ENCODE peak calls at places on chromosomes 1 and 21, in four cellular contexts. One of them, this sample, is unnamed.

GRCh38 chr21:44867464-44867863 is 6.0 kb downstream of the PTTG1IP start:
- DNase-seq in K562: no peak
- DNase-seq in WTC11: no peak
- DNase-seq in HepG2: no peak
- DNase-seq in this sample: no peak

GRCh38 chr21:46022551-46023107 is 41.1 kb downstream of the COL6A1 start:
- DNase-seq in K562: peak; percentile 95
- DNase-seq in HepG2: peak; percentile 6
- DNase-seq in WTC11: no peak
- DNase-seq in this sample: no peak

GRCh38 chr1:78267513-78268218 is 221.9 kb downstream of the GIPC2 start:
- DNase-seq in K562: no peak
- DNase-seq in WTC11: no peak
- DNase-seq in HepG2: no peak
- DNase-seq in this sample: no peak

GRCh38 chr1:180188103-180188506 is 33.4 kb downstream of the QSOX1 start:
- DNase-seq in HepG2: peak; percentile 41
- DNase-seq in K562: peak; percentile 74
- DNase-seq in WTC11: peak; percentile 81
- DNase-seq in this sample: peak; percentile 87

GRCh38 chr1:224739303-224739996 is 123.3 kb downstream of the CNIH3 start:
- DNase-seq in K562: no peak
- DNase-seq in HepG2: no peak
- DNase-seq in WTC11: no peak
- DNase-seq in this sample: no peak

GRCh38 chr1:202861420-202862121 is 27.4 kb downstream of the RABIF start:
- DNase-seq in WTC11: peak; percentile 94
- DNase-seq in K562: peak; percentile 99
- DNase-seq in HepG2: peak; percentile 90
- DNase-seq in this sample: peak; percentile 98

GRCh38 chr1:201072149-201072548 is 40.1 kb downstream of the CACNA1S start:
- DNase-seq in WTC11: no peak
- DNase-seq in HepG2: no peak
- DNase-seq in K562: no peak
- DNase-seq in this sample: no peak

GRCh38 chr1:26686795-26687194 is 9.0 kb upstream of the ARID1A start:
- DNase-seq in HepG2: no peak
- DNase-seq in WTC11: no peak
- DNase-seq in K562: peak; percentile 41
- DNase-seq in this sample: no peak

GRCh38 chr1:229786974-229787610 is 161.0 kb downstream of the URB2 start:
- DNase-seq in WTC11: no peak
- DNase-seq in HepG2: no peak
- DNase-seq in K562: no peak
- DNase-seq in this sample: no peak

GRCh38 chr1:210340751-210341328 is 12.1 kb downstream of the HHAT start:
- DNase-seq in K562: no peak
- DNase-seq in WTC11: no peak
- DNase-seq in HepG2: no peak
- DNase-seq in this sample: no peak

GRCh38 chr1:174074757-174075156 is 52.6 kb upstream of the RC3H1 start:
- DNase-seq in WTC11: no peak
- DNase-seq in K562: no peak
- DNase-seq in HepG2: no peak
- DNase-seq in this sample: peak; percentile 30

GRCh38 chr1:177567393-177567792 is 396.6 kb downstream of the BRINP2 start:
- DNase-seq in K562: no peak
- DNase-seq in HepG2: peak; percentile 2
- DNase-seq in WTC11: peak; percentile 22
- DNase-seq in this sample: no peak

GRCh38 chr1:26181586-26182371 is 4.5 kb downstream of the CNKSR1 start:
- DNase-seq in K562: no peak
- DNase-seq in WTC11: no peak
- DNase-seq in HepG2: no peak
- DNase-seq in this sample: no peak

GRCh38 chr1:3067671-3068399 is 1.2 kb upstream of the PRDM16 start:
- DNase-seq in WTC11: peak; percentile 33
- DNase-seq in HepG2: no peak
- DNase-seq in K562: no peak
- DNase-seq in this sample: no peak

GRCh38 chr1:3069491-3070303 is 694 bp downstream of the PRDM16 start:
- DNase-seq in K562: no peak
- DNase-seq in HepG2: peak; percentile 64
- DNase-seq in WTC11: peak; percentile 51
- DNase-seq in this sample: peak; percentile 65

GRCh38 chr1:3070304-3070653 is 1.3 kb downstream of the PRDM16 start:
- DNase-seq in K562: no peak
- DNase-seq in WTC11: no peak
- DNase-seq in HepG2: no peak
- DNase-seq in this sample: no peak

GRCh38 chr1:3067301-3067670 is 1.7 kb upstream of the PRDM16 start:
- DNase-seq in WTC11: peak; percentile 27
- DNase-seq in K562: no peak
- DNase-seq in HepG2: no peak
- DNase-seq in this sample: no peak

GRCh38 chr1:3068400-3069361 is at the start of gene PRDM16:
- DNase-seq in K562: no peak
- DNase-seq in WTC11: peak; percentile 54
- DNase-seq in HepG2: no peak
- DNase-seq in this sample: no peak
- TF ChIP-seq FOXJ3 in K562: no peak
- TF ChIP-seq FOXJ3 in WTC11: no peak
- TF ChIP-seq FOXJ3 in HepG2: no peak
- TF ChIP-seq FOXJ3 in this sample: no peak

DNA sequence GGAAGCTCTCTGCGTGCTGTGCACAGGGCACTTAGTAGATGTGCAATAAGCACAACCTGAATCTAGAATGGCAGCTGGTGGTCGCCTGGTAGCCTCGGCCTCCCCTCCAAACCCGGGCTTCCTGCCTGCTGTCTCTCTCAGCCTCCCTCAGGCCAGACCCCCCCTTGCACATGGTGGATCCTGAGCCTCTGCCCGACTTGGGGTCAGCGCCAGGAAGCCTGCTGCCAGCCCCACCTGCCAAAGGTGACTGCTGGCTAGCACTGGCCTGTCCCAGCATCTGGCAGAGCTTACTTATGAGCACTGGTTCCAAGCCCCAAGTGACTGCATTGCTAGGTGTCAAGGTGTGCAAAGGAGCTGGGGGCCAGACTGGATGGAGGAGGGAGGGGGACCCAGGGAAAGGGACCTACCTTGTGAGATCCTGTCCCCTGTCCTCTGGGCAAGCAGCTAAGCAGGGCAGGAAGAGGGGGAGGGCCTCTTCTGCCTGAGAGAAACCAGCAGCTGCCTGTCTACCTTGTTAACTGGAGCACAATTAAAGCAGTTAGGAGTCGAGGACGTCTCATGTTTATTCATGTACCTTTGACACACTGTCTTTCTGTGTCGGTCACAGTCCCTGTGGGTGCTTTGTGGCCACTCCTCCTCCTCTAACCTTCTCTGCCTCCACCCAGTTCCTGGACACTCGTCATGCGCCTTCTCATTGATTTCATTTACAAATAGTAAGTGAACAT is 100.9 kb downstream of the DDX20 start:
- DNase-seq in HepG2: no peak
- DNase-seq in K562: no peak
- DNase-seq in WTC11: no peak
- DNase-seq in this sample: no peak
- TF ChIP-seq USF2 in HepG2: no peak
- TF ChIP-seq USF2 in K562: no peak
- TF ChIP-seq USF2 in WTC11: no peak
- TF ChIP-seq USF2 in this sample: no peak

DNA sequence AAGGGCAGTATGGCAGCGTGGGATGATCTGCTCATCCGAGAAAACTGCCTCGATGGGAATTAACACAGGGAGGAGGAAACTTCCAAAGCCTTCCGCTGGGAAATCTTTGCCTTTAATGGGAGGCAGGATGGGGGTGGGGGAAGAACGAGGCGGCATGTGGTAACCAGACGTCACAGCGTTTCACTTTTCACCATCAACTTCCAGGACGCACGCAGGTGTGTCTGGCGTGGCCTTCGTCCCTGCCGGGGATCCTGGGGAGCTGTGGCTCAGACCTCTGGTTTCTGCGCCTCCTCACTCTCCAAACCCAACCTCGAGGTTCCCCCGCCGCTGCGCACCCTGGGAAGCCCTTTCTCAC is 282 bp downstream of the RSPH1 start:
- DNase-seq in K562: no peak
- DNase-seq in WTC11: no peak
- DNase-seq in HepG2: no peak
- DNase-seq in this sample: no peak
- TF ChIP-seq FOXJ3 in K562: no peak
- TF ChIP-seq FOXJ3 in WTC11: no peak
- TF ChIP-seq FOXJ3 in HepG2: no peak
- TF ChIP-seq FOXJ3 in this sample: no peak

DNA sequence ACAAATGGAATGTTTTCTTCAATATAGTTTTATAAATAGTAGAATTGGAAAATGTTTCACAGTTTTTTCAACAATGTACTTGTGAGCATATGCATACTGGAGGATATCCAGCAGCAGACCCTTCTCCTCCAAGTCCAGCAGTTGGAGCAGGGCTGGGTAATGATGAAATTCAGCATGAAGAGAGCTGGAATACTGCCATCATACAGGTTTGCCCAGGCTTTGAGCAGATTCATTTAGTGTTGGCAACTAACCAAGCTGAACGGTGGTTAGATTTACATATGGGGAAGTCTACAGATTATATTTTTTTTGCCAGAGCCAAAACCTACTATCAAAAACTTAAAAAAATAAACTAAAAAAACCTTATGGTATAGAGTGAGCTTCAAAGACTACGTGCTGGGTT is 38.4 kb downstream of the WDR3 start:
- DNase-seq in K562: no peak
- DNase-seq in HepG2: no peak
- DNase-seq in WTC11: no peak
- DNase-seq in this sample: peak; percentile 2
- TF ChIP-seq USF2 in K562: no peak
- TF ChIP-seq USF2 in HepG2: no peak
- TF ChIP-seq USF2 in WTC11: no peak
- TF ChIP-seq USF2 in this sample: no peak

DNA sequence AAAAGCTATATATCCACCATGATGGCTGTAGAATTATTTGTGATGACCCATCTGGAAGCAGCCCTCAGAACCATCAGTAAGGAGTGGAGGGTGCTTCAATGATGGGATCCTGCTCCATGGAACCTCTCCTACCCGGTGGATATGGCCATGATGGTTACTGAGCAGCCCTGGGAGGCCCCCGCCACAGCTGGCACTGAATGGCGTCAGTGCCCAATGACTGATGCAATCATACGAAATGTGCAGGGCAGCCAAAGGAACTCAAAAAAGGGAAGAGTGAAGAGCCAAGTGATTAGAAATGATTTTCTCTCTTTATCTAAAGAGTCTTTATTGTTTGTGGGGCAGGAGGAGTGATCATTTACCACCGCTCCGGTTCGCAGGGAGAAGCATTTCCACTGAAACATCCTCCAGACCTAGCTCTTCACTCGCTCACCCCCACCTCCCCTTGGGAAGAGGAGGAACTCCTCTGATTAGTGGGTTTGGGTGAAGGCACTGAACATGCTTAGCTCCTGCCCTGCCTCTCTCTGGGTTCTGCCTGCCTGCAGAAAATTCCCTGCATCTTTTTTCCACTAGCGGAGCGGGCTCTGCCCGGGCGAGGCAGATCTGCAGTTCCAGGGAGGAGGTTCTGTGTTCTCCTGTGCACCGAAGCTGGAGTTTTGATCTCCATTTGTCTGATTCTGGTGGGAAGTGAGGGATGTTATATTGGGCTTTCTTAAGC is 260.3 kb downstream of the GRIK3 start:
- DNase-seq in K562: no peak
- DNase-seq in WTC11: no peak
- DNase-seq in HepG2: no peak
- DNase-seq in this sample: no peak
- TF ChIP-seq FOXJ3 in K562: no peak
- TF ChIP-seq FOXJ3 in WTC11: no peak
- TF ChIP-seq FOXJ3 in HepG2: no peak
- TF ChIP-seq FOXJ3 in this sample: no peak

DNA sequence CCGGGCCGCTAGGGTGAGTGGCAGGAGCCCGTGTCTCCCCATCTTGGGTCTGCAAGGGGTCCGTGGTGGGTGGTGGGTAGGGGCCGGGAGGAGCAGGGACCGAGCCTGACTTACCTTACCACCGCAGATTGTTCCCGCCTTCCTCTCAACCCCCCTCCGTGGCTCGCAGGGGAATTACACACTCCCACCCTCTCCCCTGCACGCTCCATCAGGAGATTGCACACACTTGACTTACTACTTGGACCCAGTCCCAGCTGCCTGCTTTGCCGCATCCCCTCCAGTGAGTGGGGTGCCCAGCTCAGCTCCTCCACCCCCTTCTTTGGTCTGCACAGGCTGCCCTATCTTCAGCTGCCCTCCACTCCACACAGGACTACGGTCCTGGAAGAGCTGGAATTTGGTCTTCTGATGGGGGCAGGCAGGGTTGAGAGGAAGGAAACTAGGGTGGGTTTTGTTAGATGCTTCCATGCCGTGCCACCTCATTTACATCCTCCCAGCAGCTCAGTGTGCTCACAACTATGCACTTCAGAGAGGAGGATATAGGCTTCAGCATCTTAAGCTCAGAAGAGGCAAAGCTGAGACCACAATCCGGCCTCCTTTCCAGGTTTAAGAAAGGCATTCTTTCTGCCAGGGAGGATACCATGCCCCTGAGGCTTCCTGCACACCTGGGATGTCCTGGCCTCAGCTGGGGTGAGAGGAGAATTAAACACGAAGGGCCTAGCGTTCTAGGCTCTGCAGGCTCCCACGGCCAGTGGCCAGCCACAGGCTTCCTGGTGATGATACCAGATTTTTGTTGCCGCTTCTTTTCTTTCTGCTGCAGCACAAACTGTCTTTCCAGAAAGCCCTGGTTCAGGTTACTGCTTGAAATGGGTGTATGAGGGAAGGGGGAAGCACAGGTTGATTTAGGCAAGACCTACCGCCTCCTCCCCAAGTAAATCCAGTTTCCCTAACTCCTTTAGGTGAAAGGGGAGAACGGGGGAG is 2.3 kb downstream of the KCNC4 start:
- DNase-seq in WTC11: peak; percentile 30
- DNase-seq in K562: no peak
- DNase-seq in HepG2: no peak
- DNase-seq in this sample: no peak
- TF ChIP-seq USF2 in WTC11: no peak
- TF ChIP-seq USF2 in K562: no peak
- TF ChIP-seq USF2 in HepG2: no peak
- TF ChIP-seq USF2 in this sample: no peak

This sample was measured in SK-N-SH.